ENCODE peak calls at places on chromosomes 3 and 15, in eight cellular contexts. R, G, P, Q, H, F, D and S are unnamed samples.

GRCh38 chr15:79400650-79401049 is 31.5 kb upstream of the MINAR1 start:
- DNase-seq in P (no peak), H (no peak), D (no peak), Q (no peak), F (no peak), G (no peak), R (no peak), S (no peak)

GRCh38 chr3:121995190-121996137 is 26.6 kb downstream of the ILDR1 start:
- DNase-seq in H (peak), Q (peak), G (peak), P (peak), R (peak), D (no peak), F (peak), S (peak)

GRCh38 chr15:45121706-45122417 is 7.7 kb downstream of the DUOXA2 start:
- DNase-seq in G (no peak), F (peak), P (no peak), Q (peak), H (no peak), R (peak), D (no peak), S (peak)

GRCh38 chr3:141878812-141879211 is 2.4 kb downstream of the ATP1B3 start:
- DNase-seq in G (no peak), H (no peak), P (no peak), F (peak), Q (peak), R (peak), D (no peak), S (peak)

GRCh38 chr15:76059320-76060097 is at the start of gene TMEM266:
- DNase-seq in P (peak), F (peak), R (no peak), G (peak), Q (peak), H (peak), D (no peak), S (no peak)

GRCh38 chr3:140552898-140553297 is 125.0 kb upstream of the TRIM42 start:
- DNase-seq in Q (peak), F (no peak), H (no peak), R (peak), G (no peak), D (no peak), P (no peak), S (no peak)

GRCh38 chr15:99651023-99651807 is 82.0 kb downstream of the LYSMD4 start:
- DNase-seq in D (no peak), Q (peak), P (no peak), F (peak), H (no peak), G (no peak), R (peak), S (peak)

GRCh38 chr3:52798978-52799476 is 4.4 kb downstream of the ITIH3 start:
- DNase-seq in P (no peak), F (no peak), R (no peak), D (no peak), G (no peak), Q (peak), H (no peak), S (no peak)

GRCh38 chr3:156404217-156404616 is 150.7 kb downstream of the SSR3 start:
- DNase-seq in H (no peak), G (no peak), P (no peak), D (no peak), F (no peak), R (no peak), Q (no peak), S (no peak)

GRCh38 chr3:32089476-32089875 is 16.9 kb upstream of the GPD1L start:
- DNase-seq in F (no peak), R (no peak), Q (no peak), G (no peak), P (no peak), H (no peak), D (no peak), S (no peak)

GRCh38 chr15:66894363-66894762 is 171.0 kb upstream of the SMAD3 start:
- DNase-seq in G (no peak), F (no peak), P (no peak), R (no peak), D (no peak), Q (no peak), H (no peak), S (no peak)

GRCh38 chr3:50408445-50408953 is 49.2 kb upstream of the TMEM115 start:
- DNase-seq in F (no peak), D (no peak), P (no peak), G (no peak), R (no peak), H (no peak), Q (no peak), S (no peak)

GRCh38 chr15:20351448-20351961 is 190.1 kb downstream of the GOLGA6L6 start:
- DNase-seq in G (no peak), R (no peak), H (no peak), Q (no peak), P (peak), D (no peak), F (no peak), S (no peak)

GRCh38 chr15:25795061-25795460 is 68.1 kb downstream of the ATP10A start:
- DNase-seq in H (no peak), R (no peak), D (no peak), F (no peak), G (no peak), Q (no peak), P (no peak), S (no peak)

GRCh38 chr3:100335137-100335833 is 728 bp downstream of the NIT2 start:
- DNase-seq in R (no peak), G (no peak), H (no peak), Q (peak), P (no peak), D (no peak), F (peak), S (peak)

GRCh38 chr3:14863324-14864100 is 44.8 kb downstream of the FGD5 start:
- DNase-seq in Q (no peak), G (no peak), P (peak), F (no peak), D (no peak), H (peak), R (no peak), S (no peak)

GRCh38 chr3:57048052-57048671 is 12.3 kb upstream of the SPATA12 start:
- DNase-seq in F (no peak), H (peak), D (no peak), P (no peak), G (no peak), Q (peak), R (peak), S (peak)

GRCh38 chr15:42137461-42138261 is 18.8 kb downstream of the PLA2G4F start:
- DNase-seq in D (no peak), F (peak), Q (peak), G (peak), P (no peak), H (no peak), R (peak), S (peak)

GRCh38 chr3:161401389-161401788 is 30.1 kb upstream of the SPTSSB start:
- DNase-seq in F (no peak), P (no peak), R (peak), Q (peak), G (no peak), H (no peak), D (no peak), S (peak)

GRCh38 chr15:72964542-72964941 is 87.7 kb upstream of the NEO1 start:
- DNase-seq in D (no peak), R (no peak), Q (no peak), G (peak), H (no peak), F (no peak), P (no peak), S (no peak)

GRCh38 chr3:8324727-8325126 is 176.9 kb upstream of the LMCD1 start:
- DNase-seq in Q (peak), R (peak), G (peak), H (peak), P (peak), F (peak), D (peak), S (peak)

GRCh38 chr3:129289201-129289921 is 10.7 kb downstream of the HMCES start:
- DNase-seq in F (no peak), R (peak), D (no peak), P (no peak), G (no peak), H (no peak), Q (peak), S (peak)

GRCh38 chr3:110504401-110504800 is 567.2 kb upstream of the NECTIN3 start:
- DNase-seq in F (no peak), P (no peak), H (no peak), D (no peak), Q (no peak), R (peak), G (no peak), S (no peak)

GRCh38 chr3:55483196-55484095 is 3.7 kb downstream of the WNT5A start:
- DNase-seq in Q (peak), H (no peak), G (no peak), F (no peak), R (no peak), D (no peak), P (no peak), S (no peak)

GRCh38 chr15:60554494-60554893 is 75.6 kb upstream of the ICE2 start:
- DNase-seq in D (no peak), Q (no peak), P (no peak), H (no peak), F (no peak), R (no peak), G (no peak), S (no peak)

GRCh38 chr3:46659285-46659684 is 34.2 kb downstream of the ALS2CL start:
- DNase-seq in D (no peak), Q (no peak), G (no peak), H (no peak), F (no peak), P (no peak), R (no peak), S (no peak)

GRCh38 chr15:36882487-36883108 is 217.8 kb downstream of the MEIS2 start:
- DNase-seq in D (no peak), P (no peak), R (no peak), F (no peak), G (no peak), Q (peak), H (no peak), S (no peak)

GRCh38 chr15:43939070-43939469 is 112.3 kb downstream of the WDR76 start:
- DNase-seq in P (no peak), H (no peak), F (peak), D (no peak), G (no peak), R (no peak), Q (no peak), S (peak)

GRCh38 chr15:66821307-66821706 is 119.3 kb downstream of the SMAD6 start:
- DNase-seq in G (no peak), R (peak), Q (no peak), D (no peak), F (no peak), H (no peak), P (no peak), S (no peak)

GRCh38 chr15:92656089-92656488 is 514 bp upstream of the FAM174B start:
- DNase-seq in R (no peak), H (no peak), F (no peak), G (no peak), P (no peak), D (no peak), Q (no peak), S (no peak)
- H3K4me3 ChIP-seq in R (no peak), H (peak), F (no peak), G (no peak), P (peak), D (no peak), Q (no peak), S (no peak)

GRCh38 chr15:71362987-71363968 is 248.0 kb downstream of the THSD4 start:
- DNase-seq in Q (no peak), H (no peak), D (no peak), F (no peak), G (no peak), P (no peak), R (no peak), S (no peak)
- H3K4me3 ChIP-seq in Q (no peak), H (no peak), D (no peak), F (no peak), G (no peak), P (no peak), R (no peak), S (no peak)

DNA sequence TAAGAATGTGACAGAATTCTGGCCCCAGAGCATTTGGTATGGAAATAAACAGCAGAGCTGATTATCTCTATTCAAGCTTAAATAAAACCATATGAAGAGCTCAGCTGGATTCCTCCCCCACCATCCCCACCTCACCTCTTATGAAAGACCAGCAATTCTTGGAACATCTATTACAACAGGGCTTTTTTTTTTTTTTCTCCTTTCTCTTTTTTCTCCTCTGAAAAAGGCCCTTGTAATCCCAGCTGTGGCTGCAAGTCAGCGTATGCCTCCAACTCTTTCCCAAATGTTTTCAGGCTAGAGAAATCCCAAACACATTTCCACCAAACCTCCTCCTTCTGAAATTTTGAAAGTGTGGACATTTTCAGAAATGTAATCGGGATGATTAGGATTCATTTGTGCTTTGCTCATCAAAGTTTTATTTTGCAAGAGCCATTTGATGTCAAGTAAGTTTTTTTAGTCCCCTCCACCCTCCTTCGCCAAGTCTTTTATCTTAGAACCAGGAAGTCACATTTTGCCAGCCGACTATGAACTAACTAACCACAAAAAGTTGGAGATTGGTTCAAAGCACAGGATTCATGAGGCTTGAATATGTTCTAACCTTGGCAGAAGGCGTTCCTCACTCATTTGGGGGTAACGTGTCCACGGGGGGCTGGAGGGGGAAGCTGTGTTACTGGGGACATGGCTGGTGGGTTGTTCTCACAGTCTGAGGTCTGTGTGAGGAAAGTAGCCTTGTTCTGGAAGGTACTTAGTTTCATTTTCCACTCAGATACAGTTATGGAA is 142.0 kb upstream of the PDZRN3 start:
- DNase-seq in D (no peak), Q (peak), P (no peak), F (peak), R (peak), G (no peak), H (peak), S (peak)
- H3K4me3 ChIP-seq in D (no peak), Q (peak), P (no peak), F (peak), R (peak), G (no peak), H (peak), S (peak)

DNA sequence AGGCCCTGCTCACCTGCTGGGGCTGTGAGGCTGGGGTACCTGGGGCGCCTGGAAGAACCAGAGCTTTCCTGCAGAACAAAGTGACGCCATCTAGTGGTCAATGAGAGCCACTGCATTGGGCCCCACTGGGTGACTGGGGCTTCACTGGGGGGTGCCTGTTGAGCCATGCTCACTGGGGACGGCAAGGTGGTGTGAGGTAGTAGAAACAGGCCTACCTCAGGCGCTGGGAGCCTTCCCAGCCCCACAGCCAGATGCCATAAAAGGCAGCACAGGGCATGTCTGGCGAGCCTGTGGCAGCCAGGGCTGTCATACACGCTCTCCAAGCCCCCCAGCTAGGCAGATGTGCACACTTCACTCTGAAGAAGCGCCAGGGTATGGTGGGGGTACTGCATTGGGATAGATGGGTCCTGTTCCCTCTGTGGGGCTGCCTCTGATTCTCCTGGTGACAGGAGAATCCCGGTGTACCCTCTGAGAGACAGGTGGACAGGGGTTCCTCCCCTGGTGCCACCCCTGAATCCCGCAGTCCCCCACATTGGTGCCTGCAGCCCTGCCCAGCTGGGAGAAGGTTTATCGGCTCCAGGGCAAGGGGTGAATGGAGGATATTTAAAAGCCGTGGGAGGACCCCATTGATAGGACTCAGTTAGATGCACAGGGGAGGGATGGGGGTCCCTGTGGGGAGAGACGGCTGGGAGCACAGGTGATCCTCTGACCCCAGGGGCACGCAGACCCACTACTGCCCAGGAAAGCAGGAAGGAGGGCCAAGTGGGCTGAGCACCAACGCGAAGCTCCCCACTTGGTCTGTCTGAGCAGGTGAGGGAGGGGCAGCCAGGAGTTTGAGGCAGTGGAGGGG is 178.8 kb downstream of the NSMCE3 start:
- DNase-seq in G (peak), Q (peak), H (peak), D (peak), P (no peak), R (no peak), F (no peak), S (peak)
- H3K4me3 ChIP-seq in G (no peak), Q (no peak), H (no peak), D (no peak), P (no peak), R (no peak), F (no peak), S (no peak)

GRCh38 chr3:127597020-127597771 is 1.0 kb upstream of the MCM2 start:
- DNase-seq in H (no peak), P (no peak), Q (no peak), R (no peak), F (no peak), G (no peak), D (no peak), S (no peak)
- H3K4me3 ChIP-seq in H (peak), P (no peak), Q (no peak), R (no peak), F (no peak), G (no peak), D (peak), S (no peak)

DNA sequence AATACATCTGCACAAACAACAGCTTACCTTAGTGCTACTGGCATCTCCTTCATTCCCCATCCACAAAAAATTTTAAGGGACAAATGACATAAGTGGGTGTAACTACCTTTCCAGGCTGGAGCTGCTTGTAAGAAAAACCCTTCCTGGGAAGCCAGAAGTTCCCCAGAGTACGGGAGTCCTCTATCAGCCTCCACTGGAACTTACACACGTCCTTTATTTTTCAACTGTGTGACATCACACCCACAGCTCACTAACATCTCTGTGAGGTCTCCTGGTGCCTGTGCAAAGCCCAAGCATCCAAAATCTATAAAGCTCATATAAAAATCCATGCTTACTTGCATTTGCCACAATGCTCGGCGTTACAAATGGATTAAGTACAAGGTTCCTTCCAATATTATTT is 27.6 kb downstream of the LRIG1 start:
- DNase-seq in D (no peak), G (no peak), F (peak), Q (peak), P (no peak), R (peak), H (no peak), S (peak)
- H3K4me3 ChIP-seq in D (no peak), G (peak), F (no peak), Q (peak), P (no peak), R (peak), H (peak), S (peak)

DNA sequence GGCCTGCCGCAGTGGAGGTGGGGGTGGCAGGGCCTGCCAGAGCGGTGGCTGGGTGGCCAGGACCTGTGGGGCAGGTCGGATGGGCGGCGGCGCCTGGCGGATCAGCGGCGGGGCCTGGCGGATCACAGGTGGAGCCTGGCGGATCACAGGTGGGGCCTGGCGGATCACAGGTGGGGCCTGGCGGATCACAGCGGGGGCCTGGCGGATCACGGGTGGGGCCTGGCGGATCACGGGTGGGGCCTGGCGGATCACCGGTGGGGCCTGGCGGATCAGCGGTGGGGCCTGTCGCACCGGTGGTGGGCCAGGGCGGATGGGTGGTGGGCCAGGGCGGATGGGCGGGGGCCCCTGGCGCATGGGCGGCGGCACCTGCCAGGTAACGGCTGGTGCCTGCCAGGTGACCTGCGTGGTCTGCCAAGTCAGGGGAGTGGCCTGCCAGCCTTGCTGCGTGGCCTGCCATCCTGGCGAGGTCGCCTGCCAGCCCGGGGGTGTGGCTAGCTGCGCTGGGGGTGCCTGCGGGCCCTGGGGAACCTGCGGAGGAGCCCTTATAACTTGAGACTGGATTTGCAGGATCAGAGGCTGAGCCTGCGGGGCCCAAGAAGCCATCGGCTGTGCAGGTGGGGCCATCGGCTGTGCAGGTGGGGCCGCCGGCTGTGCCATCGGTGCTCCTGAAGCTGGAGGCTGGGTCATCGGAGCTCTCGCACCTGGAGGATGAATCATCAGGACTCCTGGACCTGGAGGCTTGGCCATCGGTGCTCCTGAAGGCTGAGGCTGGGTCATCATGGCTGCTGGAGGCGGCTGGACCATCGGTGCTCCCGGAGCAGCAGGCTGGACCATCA is 1.3 kb downstream of the MAGEL2 start:
- DNase-seq in G (no peak), R (no peak), F (no peak), H (no peak), Q (no peak), D (no peak), P (peak), S (no peak)
- H3K4me3 ChIP-seq in G (no peak), R (no peak), F (no peak), H (no peak), Q (no peak), D (no peak), P (no peak), S (no peak)

GRCh38 chr3:188358787-188359493 is 205.0 kb downstream of the LPP start:
- DNase-seq in G (peak), P (no peak), H (no peak), Q (no peak), R (no peak), D (peak), F (no peak), S (no peak)
- H3K4me3 ChIP-seq in G (peak), P (no peak), H (no peak), Q (no peak), R (no peak), D (peak), F (no peak), S (no peak)

DNA sequence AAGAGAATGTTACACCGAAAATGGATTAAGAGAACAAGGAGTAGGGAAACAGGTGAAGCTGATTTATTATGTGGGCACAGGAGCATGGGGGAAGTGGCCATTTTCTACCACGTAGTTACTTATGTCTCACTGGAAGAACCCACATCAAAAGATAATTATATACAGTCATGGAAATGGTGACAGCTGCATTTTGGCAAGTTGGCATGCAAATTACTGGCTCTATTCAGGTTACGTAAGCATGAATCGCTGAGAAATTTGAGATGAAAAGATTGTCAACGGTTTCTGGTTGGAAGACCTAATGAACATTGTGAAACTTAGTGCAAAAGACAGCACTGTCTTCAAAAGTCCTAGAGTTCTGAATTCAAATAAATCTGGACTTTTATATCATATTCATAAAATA is 567.6 kb downstream of the ZPLD1 start:
- DNase-seq in P (no peak), H (no peak), Q (no peak), R (no peak), F (peak), G (no peak), D (no peak), S (no peak)
- H3K4me3 ChIP-seq in P (no peak), H (no peak), Q (no peak), R (no peak), F (no peak), G (no peak), D (no peak), S (no peak)